ENCODE peak calls at places on chromosomes 5 and 9, in four cellular contexts. One of them, this sample, is unnamed.

GRCh38 chr5:152547202-152547601 is 142.1 kb upstream of the NMUR2 start:
- DNase-seq in HCT116: no peak
- DNase-seq in HepG2: no peak
- DNase-seq in H1: no peak
- DNase-seq in this sample: no peak

GRCh38 chr9:78314953-78315870 is 18.3 kb downstream of the PSAT1 start:
- DNase-seq in HepG2: no peak
- DNase-seq in HCT116: no peak
- DNase-seq in H1: no peak
- DNase-seq in this sample: no peak

GRCh38 chr9:110115868-110116542 is 92.0 kb downstream of the C9orf152 start:
- DNase-seq in H1: no peak
- DNase-seq in HCT116: no peak
- DNase-seq in HepG2: peak
- DNase-seq in this sample: no peak

GRCh38 chr5:177471610-177472356 is 1.7 kb downstream of the DBN1 start:
- DNase-seq in HepG2: no peak
- DNase-seq in H1: no peak
- DNase-seq in HCT116: no peak
- DNase-seq in this sample: no peak

GRCh38 chr9:134188421-134189166 is 24.2 kb upstream of the RNU6ATAC start:
- DNase-seq in HCT116: no peak
- DNase-seq in HepG2: no peak
- DNase-seq in H1: no peak
- DNase-seq in this sample: no peak

GRCh38 chr5:99072846-99073245 is 144.0 kb upstream of the CHD1 start:
- DNase-seq in HepG2: no peak
- DNase-seq in HCT116: no peak
- DNase-seq in H1: no peak
- DNase-seq in this sample: no peak

GRCh38 chr9:106718996-106719395 is 144.0 kb upstream of the ZNF462 start:
- DNase-seq in HepG2: no peak
- DNase-seq in HCT116: no peak
- DNase-seq in H1: no peak
- DNase-seq in this sample: no peak

GRCh38 chr5:132272341-132273210 is 15.1 kb downstream of the PDLIM4 start:
- DNase-seq in HCT116: no peak
- DNase-seq in H1: no peak
- DNase-seq in HepG2: peak
- DNase-seq in this sample: peak

GRCh38 chr5:65753189-65753588 is 31.2 kb downstream of the NLN start:
- DNase-seq in HepG2: no peak
- DNase-seq in H1: no peak
- DNase-seq in HCT116: no peak
- DNase-seq in this sample: no peak

GRCh38 chr5:75337366-75338021 is 474 bp downstream of the HMGCR start:
- DNase-seq in HCT116: no peak
- DNase-seq in HepG2: no peak
- DNase-seq in H1: no peak
- DNase-seq in this sample: no peak

GRCh38 chr5:89878140-89878570 is 531.4 kb downstream of the CETN3 start:
- DNase-seq in H1: no peak
- DNase-seq in HepG2: peak
- DNase-seq in HCT116: peak
- DNase-seq in this sample: no peak

GRCh38 chr9:137763271-137763955 is 114.2 kb upstream of the CACNA1B start:
- DNase-seq in HepG2: no peak
- DNase-seq in HCT116: no peak
- DNase-seq in H1: no peak
- DNase-seq in this sample: no peak

GRCh38 chr5:38538161-38538560 is 18.3 kb downstream of the LIFR start:
- DNase-seq in H1: no peak
- DNase-seq in HepG2: no peak
- DNase-seq in HCT116: no peak
- DNase-seq in this sample: no peak

GRCh38 chr5:73826761-73827450 is 200.9 kb downstream of the ARHGEF28 start:
- DNase-seq in HepG2: no peak
- DNase-seq in HCT116: no peak
- DNase-seq in H1: no peak
- DNase-seq in this sample: no peak

GRCh38 chr5:79416499-79416898 is 97.4 kb downstream of the HOMER1 start:
- DNase-seq in HCT116: no peak
- DNase-seq in HepG2: no peak
- DNase-seq in H1: no peak
- DNase-seq in this sample: no peak

GRCh38 chr5:42993516-42994284 is 46.4 kb downstream of the ANXA2R start:
- DNase-seq in HCT116: no peak
- DNase-seq in HepG2: no peak
- DNase-seq in H1: no peak
- DNase-seq in this sample: no peak

GRCh38 chr5:95799181-95799835 is 23.2 kb downstream of the GLRX start:
- DNase-seq in HCT116: no peak
- DNase-seq in H1: no peak
- DNase-seq in HepG2: peak
- DNase-seq in this sample: no peak

GRCh38 chr9:4538107-4538506 is 47.8 kb downstream of the SLC1A1 start:
- DNase-seq in H1: no peak
- DNase-seq in HepG2: no peak
- DNase-seq in HCT116: no peak
- DNase-seq in this sample: no peak

GRCh38 chr9:137316012-137316981 is 14.2 kb upstream of the NRARP start:
- DNase-seq in HepG2: no peak
- DNase-seq in HCT116: no peak
- DNase-seq in H1: no peak
- DNase-seq in this sample: peak

GRCh38 chr9:101566904-101567724 is 27.7 kb downstream of the PPP3R2 start:
- DNase-seq in HepG2: peak
- DNase-seq in H1: no peak
- DNase-seq in HCT116: peak
- DNase-seq in this sample: peak

GRCh38 chr5:11166906-11167305 is 405.9 kb upstream of the DAP start:
- DNase-seq in H1: no peak
- DNase-seq in HCT116: no peak
- DNase-seq in HepG2: no peak
- DNase-seq in this sample: no peak

GRCh38 chr5:151937851-151938250 is 13.2 kb upstream of the GLRA1 start:
- DNase-seq in H1: no peak
- DNase-seq in HCT116: no peak
- DNase-seq in HepG2: no peak
- DNase-seq in this sample: no peak

GRCh38 chr9:89469003-89469402 is 28.9 kb downstream of the SEMA4D start:
- DNase-seq in HepG2: no peak
- DNase-seq in HCT116: no peak
- DNase-seq in H1: no peak
- DNase-seq in this sample: no peak

GRCh38 chr9:127131871-127132270 is 9.4 kb upstream of the ANGPTL2 start:
- DNase-seq in HCT116: peak
- DNase-seq in HepG2: no peak
- DNase-seq in H1: no peak
- DNase-seq in this sample: no peak

GRCh38 chr9:112115955-112116354 is 59.1 kb downstream of the SUSD1 start:
- DNase-seq in H1: no peak
- DNase-seq in HepG2: no peak
- DNase-seq in HCT116: no peak
- DNase-seq in this sample: no peak

GRCh38 chr9:15423328-15423985 is 781 bp downstream of the SNAPC3 start:
- DNase-seq in HCT116: no peak
- DNase-seq in HepG2: no peak
- DNase-seq in H1: no peak
- DNase-seq in this sample: peak

GRCh38 chr9:129378241-129378661 is 200.2 kb upstream of the IER5L start:
- DNase-seq in H1: no peak
- DNase-seq in HepG2: no peak
- DNase-seq in HCT116: no peak
- DNase-seq in this sample: no peak
- TF ChIP-seq ZNF274 in H1: no peak
- TF ChIP-seq ZNF274 in HepG2: no peak
- TF ChIP-seq ZNF274 in HCT116: no peak
- TF ChIP-seq ZNF274 in this sample: no peak

DNA sequence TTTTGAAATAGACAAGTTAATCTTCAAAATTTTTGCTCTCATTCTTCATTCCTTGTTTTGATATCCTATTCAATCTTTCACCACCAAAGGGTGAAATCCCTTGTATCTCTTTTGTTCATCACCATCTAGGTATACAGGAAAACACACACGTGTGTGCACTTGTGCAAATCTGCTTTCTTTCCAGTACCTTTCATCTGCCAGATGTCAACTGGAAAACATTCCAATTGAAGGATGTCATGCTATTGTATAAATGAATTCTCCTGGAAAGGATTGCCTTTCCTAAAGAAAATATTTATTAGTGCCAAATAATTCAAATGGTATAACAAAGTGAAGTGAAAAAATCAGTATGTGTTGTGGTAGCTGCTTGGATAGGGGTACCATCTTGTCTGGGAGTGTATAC is 123.7 kb downstream of the RANBP17 start:
- DNase-seq in HCT116: no peak
- DNase-seq in HepG2: no peak
- DNase-seq in H1: no peak
- DNase-seq in this sample: no peak
- TF ChIP-seq ZNF274 in HCT116: no peak
- TF ChIP-seq ZNF274 in HepG2: no peak
- TF ChIP-seq ZNF274 in H1: no peak
- TF ChIP-seq ZNF274 in this sample: no peak

GRCh38 chr9:131260751-131261452 is 15.4 kb downstream of the FAM78A start:
- DNase-seq in H1: no peak
- DNase-seq in HepG2: no peak
- DNase-seq in HCT116: no peak
- DNase-seq in this sample: peak
- TF ChIP-seq ZNF274 in H1: no peak
- TF ChIP-seq ZNF274 in HepG2: no peak
- TF ChIP-seq ZNF274 in HCT116: no peak
- TF ChIP-seq ZNF274 in this sample: no peak

DNA sequence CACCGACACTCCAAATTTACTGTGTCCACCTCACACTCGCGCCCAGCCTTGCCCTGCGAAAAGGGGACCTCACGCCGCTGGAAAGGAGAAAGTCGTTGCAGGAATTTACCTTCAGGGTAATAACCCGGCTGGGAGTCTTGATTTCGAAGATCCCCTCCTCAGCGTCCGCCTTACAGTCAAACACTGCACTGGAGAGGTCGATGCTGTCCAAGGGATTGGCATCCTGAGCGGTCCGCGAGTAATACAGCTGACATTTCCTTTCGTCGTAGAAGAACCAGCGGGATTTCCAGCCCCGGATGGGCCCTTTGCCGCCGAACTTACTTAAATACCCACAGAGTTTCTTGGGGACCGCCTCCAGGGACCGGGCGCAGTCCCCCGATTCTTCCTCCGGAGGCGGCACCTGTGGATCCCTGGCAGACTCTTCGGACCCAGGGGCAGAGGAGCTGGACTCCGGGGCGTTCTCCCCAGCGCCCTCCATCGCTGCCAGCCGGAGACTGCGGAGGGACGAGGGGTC is 328 bp downstream of the TBC1D2 start:
- DNase-seq in H1: no peak
- DNase-seq in HCT116: no peak
- DNase-seq in HepG2: no peak
- DNase-seq in this sample: no peak
- TF ChIP-seq ZNF274 in H1: no peak
- TF ChIP-seq ZNF274 in HCT116: no peak
- TF ChIP-seq ZNF274 in HepG2: no peak
- TF ChIP-seq ZNF274 in this sample: no peak

GRCh38 chr5:163509288-163510040 is 4.0 kb downstream of the MAT2B start:
- DNase-seq in HepG2: peak
- DNase-seq in HCT116: no peak
- DNase-seq in H1: no peak
- DNase-seq in this sample: no peak
- TF ChIP-seq ZNF274 in HepG2: no peak
- TF ChIP-seq ZNF274 in HCT116: no peak
- TF ChIP-seq ZNF274 in H1: no peak
- TF ChIP-seq ZNF274 in this sample: no peak